ENCODE peak calls at places on chromosomes 3 and 15, in eight cellular contexts. P, W, B, Y, X, V, L and R are unnamed samples.

GRCh38 chr15:80773792-80774352 is 5.3 kb upstream of the CEMIP start:
- DNase-seq in P (no peak), W (no peak), B (no peak), Y (no peak), X (no peak), V (no peak), L (no peak), R (no peak)

GRCh38 chr3:184603156-184604030 is 41.8 kb downstream of the EPHB3 start:
- DNase-seq in P (no peak), W (no peak), B (no peak), Y (no peak), X (no peak), V (no peak), L (peak; percentile 38), R (no peak)

GRCh38 chr15:95247068-95247984 is 1016.0 kb downstream of the MCTP2 start:
- DNase-seq in P (no peak), W (peak; percentile 98), B (no peak), Y (no peak), X (peak; percentile 96), V (no peak), L (no peak), R (no peak)

GRCh38 chr3:183239046-183239445 is 14.0 kb upstream of the B3GNT5 start:
- DNase-seq in P (no peak), W (no peak), B (no peak), Y (no peak), X (no peak), V (no peak), L (no peak), R (no peak)

GRCh38 chr3:2092758-2093157 is 5.9 kb upstream of the CNTN4 start:
- DNase-seq in P (no peak), W (no peak), B (no peak), Y (no peak), X (no peak), V (no peak), L (no peak), R (no peak)

GRCh38 chr3:143119009-143119914 is at the start of gene CHST2:
- DNase-seq in P (peak; percentile 45), W (peak; percentile 71), B (peak; percentile 95), Y (no peak), X (peak; percentile 85), V (peak; percentile 67), L (peak; percentile 87), R (peak; percentile 92)

GRCh38 chr15:48040166-48040817 is 80.5 kb upstream of the SLC24A5 start:
- DNase-seq in P (no peak), W (peak; percentile 9), B (no peak), Y (no peak), X (no peak), V (no peak), L (no peak), R (no peak)

GRCh38 chr3:32406481-32407408 is 15.1 kb downstream of the CMTM7 start:
- DNase-seq in P (no peak), W (no peak), B (no peak), Y (no peak), X (no peak), V (no peak), L (no peak), R (no peak)

GRCh38 chr3:196694202-196694638 is 17.8 kb downstream of the CEP19 start:
- DNase-seq in P (no peak), W (peak; percentile 13), B (no peak), Y (no peak), X (peak; percentile 19), V (no peak), L (no peak), R (peak; percentile 53)

DNA sequence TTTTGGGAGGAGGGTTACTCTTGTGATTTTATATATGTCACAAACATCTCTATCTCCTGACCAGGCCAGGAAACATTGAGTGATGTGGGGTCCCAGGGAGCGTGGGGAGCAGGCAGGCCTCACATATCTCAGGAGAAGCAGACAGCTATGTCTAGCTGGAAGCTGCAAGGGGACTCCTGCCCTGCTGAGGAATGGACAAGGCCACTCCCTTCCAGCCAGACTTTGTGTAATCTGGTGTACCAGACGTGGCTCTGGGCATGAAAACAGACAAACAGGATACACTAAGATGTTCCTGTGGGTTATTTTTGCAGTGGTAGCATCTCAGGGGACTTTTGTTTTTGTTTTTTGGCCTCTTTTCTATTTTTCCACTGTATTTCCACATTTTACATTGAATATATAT is 23.2 kb downstream of the CYP8B1 start:
- DNase-seq in P (no peak), W (no peak), B (no peak), Y (peak; percentile 45), X (no peak), V (no peak), L (no peak), R (peak; percentile 90)
- TF ChIP-seq POLR2A in P (no peak), W (no peak), B (no peak), Y (no peak), X (no peak), V (no peak), L (no peak), R (peak; percentile 66)

GRCh38 chr15:78072080-78072892 is 5.2 kb downstream of the TBC1D2B start:
- DNase-seq in P (peak; percentile 30), W (peak; percentile 66), B (no peak), Y (peak; percentile 68), X (no peak), V (peak; percentile 81), L (no peak), R (no peak)
- TF ChIP-seq POLR2A in P (peak; percentile 26), W (no peak), B (peak; percentile 27), Y (peak; percentile 42), X (no peak), V (no peak), L (no peak), R (no peak)

DNA sequence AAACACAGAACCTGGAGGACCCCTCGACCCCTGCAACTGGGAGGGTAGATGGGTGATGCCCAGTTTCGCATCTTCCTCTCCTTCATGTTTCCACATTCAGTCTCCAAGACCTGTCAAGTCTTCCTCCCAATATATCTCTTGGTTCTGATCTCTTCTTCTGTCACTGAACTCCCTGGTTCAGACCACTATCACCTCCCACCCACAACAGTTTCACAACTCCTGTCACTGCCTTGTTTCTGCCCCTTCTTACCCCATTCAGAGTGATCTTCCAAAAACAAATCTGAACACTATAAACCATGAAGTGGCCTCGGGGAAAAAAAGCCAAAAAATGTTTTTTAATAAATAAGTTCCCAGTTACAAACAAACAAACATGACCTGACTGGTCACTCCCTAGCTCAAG is 12.4 kb upstream of the XYLB start:
- DNase-seq in P (no peak), W (no peak), B (no peak), Y (no peak), X (no peak), V (no peak), L (no peak), R (no peak)
- TF ChIP-seq POLR2A in P (no peak), W (no peak), B (no peak), Y (no peak), X (no peak), V (no peak), L (no peak), R (no peak)

DNA sequence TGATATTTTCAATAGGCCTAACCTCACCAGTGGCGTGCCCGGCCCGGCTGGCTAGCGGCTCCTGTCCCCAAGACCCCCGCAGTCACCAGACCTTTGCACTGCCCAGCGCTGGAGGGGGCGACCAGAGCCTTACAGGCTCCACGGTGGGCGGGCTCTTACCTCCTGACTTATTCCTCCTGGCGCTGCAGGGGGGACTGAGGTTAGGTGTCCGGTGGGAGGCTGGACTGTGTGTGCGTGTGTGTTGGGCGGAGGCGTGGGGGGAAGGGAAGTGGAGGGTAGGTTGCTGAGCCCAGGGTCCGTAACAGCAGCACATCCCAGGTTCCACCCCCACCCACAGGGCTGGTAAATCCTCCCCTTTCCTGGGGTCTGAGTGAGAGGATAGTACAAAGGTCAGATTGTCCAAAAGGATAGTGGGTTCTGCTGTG is 27.5 kb upstream of the THRB start:
- DNase-seq in P (no peak), W (no peak), B (peak; percentile 81), Y (no peak), X (no peak), V (no peak), L (peak; percentile 42), R (no peak)
- TF ChIP-seq POLR2A in P (no peak), W (no peak), B (no peak), Y (no peak), X (no peak), V (no peak), L (no peak), R (no peak)

GRCh38 chr3:49500408-49501257 is 30.6 kb downstream of the DAG1 start:
- DNase-seq in P (peak; percentile 53), W (peak; percentile 99), B (no peak), Y (peak; percentile 48), X (peak; percentile 67), V (peak; percentile 89), L (no peak), R (peak; percentile 97)
- TF ChIP-seq POLR2A in P (no peak), W (peak; percentile 29), B (no peak), Y (no peak), X (no peak), V (no peak), L (no peak), R (peak; percentile 96)

GRCh38 chr15:24832282-24832681 is 122.5 kb upstream of the SNRPN start:
- DNase-seq in P (no peak), W (no peak), B (no peak), Y (no peak), X (no peak), V (no peak), L (no peak), R (no peak)
- TF ChIP-seq POLR2A in P (no peak), W (no peak), B (no peak), Y (no peak), X (no peak), V (no peak), L (no peak), R (no peak)

DNA sequence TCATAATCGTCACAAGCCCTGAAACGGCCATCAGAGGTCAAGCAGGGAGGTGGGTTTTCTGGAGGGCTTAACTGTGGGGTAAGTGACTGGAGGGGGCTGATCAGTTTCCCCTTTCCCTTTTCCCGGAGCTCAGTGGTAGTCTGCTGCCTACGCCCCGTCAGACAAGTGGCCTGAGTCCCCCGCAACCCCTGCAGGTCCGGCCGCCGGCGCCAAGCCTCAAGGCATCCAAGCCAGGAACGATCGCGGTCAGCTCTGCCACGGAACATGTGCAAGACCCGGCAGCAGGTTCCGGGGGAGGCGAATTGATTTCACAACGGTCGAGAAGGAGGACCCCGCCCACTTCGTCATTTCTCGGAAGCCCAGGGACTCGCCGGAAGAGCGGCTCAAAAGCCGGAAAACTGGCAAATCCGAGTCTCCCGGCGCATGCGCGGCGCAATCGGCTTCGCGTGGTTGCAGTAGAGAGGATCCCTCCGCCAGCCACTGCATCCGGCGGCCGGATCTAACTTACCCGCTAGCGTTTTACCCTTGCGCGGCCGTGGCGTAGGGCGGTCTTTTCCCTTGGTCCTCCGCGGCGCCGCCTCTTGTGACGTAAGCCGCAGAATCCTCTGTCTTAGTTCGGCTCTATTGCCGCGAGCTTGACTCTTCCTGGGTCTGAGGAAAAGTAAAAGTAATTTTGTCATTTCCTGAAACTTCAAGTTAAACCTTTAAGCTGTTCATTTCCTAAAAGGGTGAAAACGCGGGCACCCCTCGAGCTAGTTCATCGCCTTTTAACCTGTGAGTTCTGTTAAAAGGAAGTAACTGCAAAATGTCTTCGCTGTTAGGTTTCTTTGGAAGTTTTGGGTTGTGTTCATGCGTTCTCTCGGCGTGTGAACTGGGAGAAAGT is 14.9 kb upstream of the CCNL1 start:
- DNase-seq in P (peak; percentile 99), W (peak; percentile 100), B (peak; percentile 100), Y (peak; percentile 98), X (peak; percentile 94), V (peak; percentile 100), L (peak; percentile 99), R (peak; percentile 100)
- TF ChIP-seq POLR2A in P (peak; percentile 96), W (peak; percentile 95), B (peak; percentile 89), Y (peak; percentile 92), X (peak; percentile 92), V (peak; percentile 91), L (peak; percentile 78), R (peak; percentile 98)